ENCODE peak calls at places on chromosomes 13 and 19, in five cellular contexts. K is bronchial epithelial cell, P is osteocyte, W is upper lobe of left lung, C is DND-41. Q is an unnamed sample.

GRCh38 chr19:55578761-55579747 is 1.6 kb downstream of the ZNF579 start:
- DNase-seq in W (no peak), K (no peak), C (no peak), P (no peak), Q (no peak)

GRCh38 chr13:48165727-48166126 is 67.3 kb upstream of the ITM2B start:
- DNase-seq in P (no peak), K (peak), W (no peak), C (no peak), Q (no peak)

GRCh38 chr19:51469162-51469561 is 9.2 kb upstream of the CEACAM18 start:
- DNase-seq in P (no peak), C (no peak), K (no peak), W (no peak), Q (no peak)

GRCh38 chr19:54186934-54187381 is 2.4 kb downstream of the MBOAT7 start:
- DNase-seq in C (no peak), K (no peak), W (no peak), P (no peak), Q (no peak)

GRCh38 chr19:58450836-58451357 is 525 bp upstream of the ZNF324B start:
- DNase-seq in W (no peak), K (no peak), P (no peak), C (no peak), Q (no peak)

GRCh38 chr13:45799451-45799850 is 52.1 kb downstream of the SIAH3 start:
- DNase-seq in W (no peak), K (no peak), C (no peak), P (peak), Q (no peak)

GRCh38 chr13:75533866-75534265 is 3.8 kb downstream of the COMMD6 start:
- DNase-seq in K (no peak), W (no peak), C (no peak), P (no peak), Q (no peak)

GRCh38 chr19:1037553-1038115 is 2.3 kb upstream of the ABCA7 start:
- DNase-seq in W (no peak), P (no peak), C (no peak), K (no peak), Q (peak)

GRCh38 chr19:49114630-49115363 is 627 bp downstream of the LIN7B start:
- DNase-seq in W (peak), P (no peak), C (peak), K (no peak), Q (no peak)

GRCh38 chr13:44300895-44301638 is 72.6 kb upstream of the SERP2 start:
- DNase-seq in K (peak), W (peak), C (no peak), P (no peak), Q (no peak)

GRCh38 chr13:67549331-67549730 is 319.2 kb upstream of the PCDH9 start:
- DNase-seq in C (no peak), P (no peak), W (no peak), K (peak), Q (no peak)

GRCh38 chr13:68257111-68257842 is 1027.1 kb upstream of the PCDH9 start:
- DNase-seq in K (no peak), C (no peak), P (no peak), W (no peak), Q (no peak)

GRCh38 chr13:64850017-64850416 is 2380.1 kb downstream of the PCDH9 start:
- DNase-seq in K (no peak), W (no peak), C (no peak), P (no peak), Q (no peak)

GRCh38 chr13:112891477-112892401 is 77.3 kb upstream of the MCF2L start:
- DNase-seq in K (no peak), W (peak), P (no peak), C (no peak), Q (no peak)

GRCh38 chr19:35090160-35090794 is 25.3 kb upstream of the FXYD3 start:
- DNase-seq in W (peak), P (no peak), K (peak), C (peak), Q (no peak)

GRCh38 chr19:33947565-33947964 is 150.9 kb downstream of the KCTD15 start:
- DNase-seq in K (peak), P (peak), C (no peak), W (no peak), Q (no peak)

GRCh38 chr19:12952488-12953455 is 4.3 kb downstream of the GADD45GIP1 start:
- DNase-seq in C (no peak), W (no peak), K (peak), P (no peak), Q (no peak)

GRCh38 chr19:49155830-49156346 is 692 bp upstream of the HRC start:
- DNase-seq in C (no peak), W (no peak), P (no peak), K (no peak), Q (no peak)

GRCh38 chr19:13748169-13748884 is 16.0 kb upstream of the MRI1 start:
- DNase-seq in W (peak), K (peak), P (no peak), C (no peak), Q (no peak)

GRCh38 chr13:34776984-34777913 is 164.8 kb upstream of the NBEA start:
- DNase-seq in W (no peak), P (no peak), C (no peak), K (no peak), Q (no peak)

GRCh38 chr13:112624602-112625430 is 36.9 kb upstream of the TUBGCP3 start:
- DNase-seq in P (no peak), C (no peak), W (no peak), K (no peak), Q (no peak)

GRCh38 chr19:1745589-1746031 is 7.7 kb upstream of the ONECUT3 start:
- DNase-seq in C (no peak), W (no peak), K (no peak), P (no peak), Q (no peak)

GRCh38 chr19:7815325-7815724 is 14.7 kb upstream of the EVI5L start:
- DNase-seq in W (no peak), C (no peak), K (no peak), P (no peak), Q (peak)

GRCh38 chr19:43525836-43526771 is 897 bp downstream of the ETHE1 start:
- DNase-seq in P (no peak), K (no peak), C (no peak), W (peak), Q (no peak)

GRCh38 chr19:49560358-49560900 is 19.9 kb downstream of the NOSIP start:
- DNase-seq in W (peak), C (no peak), K (no peak), P (no peak), Q (no peak)

GRCh38 chr13:21061077-21061945 is at the start of gene LATS2:
- DNase-seq in C (no peak), K (peak), W (peak), P (peak), Q (peak)

GRCh38 chr13:110108348-110109139 is 198.4 kb downstream of the COL4A1 start:
- DNase-seq in K (peak), P (peak), W (peak), C (peak), Q (no peak)

GRCh38 chr19:43809762-43810696 is 7.8 kb upstream of the LYPD5 start:
- DNase-seq in K (peak), W (no peak), P (no peak), C (no peak), Q (no peak)

GRCh38 chr19:44875666-44876418 is 15.2 kb upstream of the TOMM40 start:
- DNase-seq in P (no peak), W (no peak), C (no peak), K (peak), Q (no peak)

GRCh38 chr19:6680141-6680540 is 10.2 kb upstream of the TNFSF14 start:
- DNase-seq in P (no peak), C (no peak), K (peak), W (no peak), Q (no peak)

GRCh38 chr13:41458187-41458938 is 1.0 kb downstream of the RGCC start:
- DNase-seq in P (no peak), W (peak), K (peak), C (no peak), Q (peak)

GRCh38 chr19:45276284-45276687 is 25.2 kb downstream of the MARK4 start:
- DNase-seq in K (no peak), C (no peak), W (no peak), P (no peak), Q (no peak)

GRCh38 chr13:28485551-28485950 is 9.4 kb downstream of the FLT1 start:
- DNase-seq in W (no peak), P (no peak), C (no peak), K (no peak), Q (no peak)

GRCh38 chr13:90055121-90055520 is 1292.4 kb upstream of the MIR17HG start:
- DNase-seq in C (no peak), K (peak), P (no peak), W (no peak), Q (no peak)

DNA sequence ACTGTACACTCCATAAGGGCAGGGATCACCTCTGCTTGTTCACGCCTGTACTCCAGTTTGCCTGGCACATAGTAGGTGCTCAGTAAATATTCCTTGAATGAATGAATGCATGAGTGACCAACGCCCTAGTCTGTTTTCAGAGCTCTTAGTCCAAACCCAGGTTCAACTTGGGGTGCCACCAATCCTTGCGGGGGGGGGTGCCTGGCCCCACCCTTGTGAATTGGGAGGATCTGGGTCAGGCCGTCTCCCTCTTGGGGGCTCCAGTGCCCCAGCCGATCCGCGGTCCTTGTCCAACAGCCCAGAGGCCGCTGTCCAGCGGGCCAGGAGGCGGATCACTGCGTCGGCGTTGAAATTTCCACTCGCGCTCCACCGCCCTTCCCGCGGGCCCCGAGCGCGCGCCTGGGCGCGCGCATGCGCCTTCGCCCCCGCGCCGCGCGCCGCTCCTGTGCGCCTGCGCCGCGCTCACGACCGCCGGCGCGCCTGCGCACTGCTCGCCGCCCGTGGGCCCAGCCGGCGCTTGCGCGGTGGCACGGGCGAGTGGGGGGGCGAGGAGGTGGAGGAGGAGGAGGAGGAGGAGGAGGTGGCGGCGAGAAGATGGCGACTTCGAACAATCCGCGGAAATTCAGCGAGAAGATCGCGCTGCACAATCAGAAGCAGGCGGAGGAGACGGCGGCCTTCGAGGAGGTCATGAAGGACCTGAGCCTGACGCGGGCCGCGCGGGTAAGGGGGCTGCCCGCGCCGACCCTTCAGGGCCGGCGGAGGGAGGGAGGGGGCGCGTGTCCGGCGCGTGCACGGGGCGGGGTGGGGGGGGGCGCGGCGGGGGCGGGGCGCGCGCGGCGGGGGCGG is at the start of gene CRTC1:
- DNase-seq in P (peak), C (peak), K (peak), W (peak), Q (peak)
- TF ChIP-seq CTCF in P (peak), C (no peak), K (no peak), W (no peak), Q (no peak)

GRCh38 chr19:42309686-42310085 is 3.4 kb upstream of the TMEM145 start:
- DNase-seq in K (no peak), P (no peak), W (no peak), C (no peak), Q (no peak)

GRCh38 chr19:42313840-42314755 is 989 bp downstream of the TMEM145 start:
- DNase-seq in K (no peak), P (no peak), W (no peak), C (no peak), Q (no peak)

GRCh38 chr19:42312370-42312769 is 739 bp upstream of the TMEM145 start:
- DNase-seq in W (no peak), C (no peak), K (no peak), P (no peak), Q (no peak)

GRCh38 chr19:42313096-42313839 is at the start of gene TMEM145:
- DNase-seq in P (no peak), W (no peak), C (peak), K (no peak), Q (no peak)

DNA sequence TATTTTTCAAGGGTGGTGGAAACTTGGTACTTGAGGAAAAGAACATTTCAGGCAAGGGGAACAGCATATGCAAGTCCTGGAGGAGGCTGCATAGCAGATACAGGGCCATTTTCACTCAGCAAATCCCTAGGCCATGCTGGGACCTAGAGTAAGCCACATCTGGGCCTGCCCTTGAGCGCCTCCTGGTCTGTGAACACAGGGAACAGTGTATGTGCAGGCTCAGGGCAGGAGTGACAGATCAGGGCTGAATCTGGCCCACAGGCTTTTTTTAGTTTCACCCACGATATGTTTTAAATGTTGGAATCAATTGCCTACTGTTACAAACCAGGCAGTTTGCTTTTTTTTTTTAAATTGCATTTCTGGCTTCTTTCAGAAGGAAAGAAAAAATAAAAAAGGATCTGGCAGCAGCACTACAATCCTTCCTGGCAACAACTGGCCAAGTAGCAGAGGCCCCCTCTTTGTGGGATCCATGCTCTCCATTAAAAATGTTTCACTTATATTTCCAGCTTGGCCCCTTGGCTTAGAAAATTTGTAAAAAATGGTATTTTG is 1.4 kb upstream of the TMEM145 start:
- DNase-seq in W (no peak), K (no peak), P (no peak), C (no peak), Q (no peak)
- TF ChIP-seq CTCF in W (no peak), K (peak), P (no peak), C (peak), Q (no peak)

DNA sequence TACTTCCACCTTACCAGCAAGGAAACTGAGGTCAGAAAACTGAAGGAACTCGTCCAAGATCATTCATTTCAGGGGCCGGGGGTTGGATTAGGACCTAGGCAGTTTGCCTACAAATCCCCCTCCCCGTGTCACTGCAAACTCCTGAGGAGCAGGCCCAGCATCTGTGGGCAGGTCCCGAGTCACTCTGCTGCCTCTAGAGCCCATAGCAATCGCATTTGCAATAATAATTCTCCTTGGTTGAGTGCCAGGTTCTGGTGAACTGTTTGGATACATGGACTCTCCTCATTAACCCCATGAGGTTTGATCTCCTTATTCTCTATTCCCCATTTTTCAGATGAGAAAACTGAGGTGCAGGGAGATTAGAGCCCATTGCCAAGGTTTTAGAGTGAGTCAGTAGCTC is 903 bp downstream of the PIN1 start:
- DNase-seq in K (no peak), C (peak), P (no peak), W (no peak), Q (no peak)
- TF ChIP-seq CTCF in K (no peak), C (peak), P (no peak), W (no peak), Q (no peak)

GRCh38 chr13:61414136-61414535 is 1.5 kb downstream of the PCDH20 start:
- DNase-seq in P (no peak), C (no peak), W (no peak), K (no peak), Q (no peak)

GRCh38 chr13:61413572-61413971 is 2.1 kb downstream of the PCDH20 start:
- DNase-seq in C (no peak), W (no peak), P (no peak), K (no peak), Q (no peak)

GRCh38 chr13:61414686-61415664 is 674 bp downstream of the PCDH20 start:
- DNase-seq in C (no peak), P (no peak), K (peak), W (peak), Q (no peak)

GRCh38 chr13:61410266-61410665 is 5.4 kb downstream of the PCDH20 start:
- DNase-seq in W (no peak), P (no peak), C (no peak), K (no peak), Q (no peak)

DNA sequence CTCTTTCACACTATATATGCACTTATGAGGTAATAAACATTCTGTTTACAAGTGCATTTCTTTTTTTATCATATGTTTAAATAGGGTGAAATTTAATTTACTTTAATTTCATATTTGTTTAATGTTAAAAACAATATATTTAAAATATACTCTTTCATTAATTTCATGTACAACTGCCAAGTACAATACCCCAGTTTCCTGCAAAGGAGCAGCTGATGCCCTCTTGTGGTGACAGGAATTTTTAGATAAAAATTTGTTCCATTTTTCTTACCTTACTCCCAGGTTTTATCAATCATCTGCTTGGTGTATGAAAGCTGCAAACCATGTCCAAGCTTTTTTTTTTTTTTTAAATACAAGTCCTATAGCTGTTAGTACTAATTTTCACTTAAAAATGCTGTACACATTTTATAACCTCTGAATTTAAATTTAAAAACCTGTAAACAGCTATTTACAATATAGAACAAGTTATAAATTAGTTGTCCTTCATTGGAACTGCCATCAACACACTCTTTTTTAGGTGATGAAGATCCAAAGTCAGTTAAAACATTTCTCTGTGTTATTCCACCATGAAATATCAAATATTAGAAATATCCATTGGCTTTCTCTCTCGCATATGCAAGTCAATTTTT is 4.9 kb downstream of the PCDH20 start:
- DNase-seq in W (no peak), P (no peak), C (no peak), K (peak), Q (no peak)
- TF ChIP-seq CTCF in W (no peak), P (peak), C (peak), K (peak), Q (no peak)